ENCODE peak calls at places on chromosomes 5 and 9, in four cellular contexts. N is fibroblast of lung, B is HCT116, T is neuronal stem cell. Z is an unnamed sample.

GRCh38 chr9:135905380-135906282 is 1.7 kb downstream of the CAMSAP1 start:
- DNase-seq in N (no peak), B (peak), T (no peak), Z (no peak)

GRCh38 chr5:151598984-151599383 is 7.9 kb upstream of the FAT2 start:
- DNase-seq in N (no peak), B (no peak), T (no peak), Z (no peak)

GRCh38 chr5:43038523-43038989 is 1.6 kb downstream of the ANXA2R start:
- DNase-seq in N (peak), B (no peak), T (no peak), Z (no peak)

GRCh38 chr9:128224877-128225276 is 21.7 kb downstream of the DNM1 start:
- DNase-seq in N (no peak), B (no peak), T (no peak), Z (no peak)

GRCh38 chr5:136686192-136686872 is 321.0 kb upstream of the TRPC7 start:
- DNase-seq in N (peak), B (no peak), T (no peak), Z (peak)

GRCh38 chr5:82107277-82107676 is 135.5 kb downstream of the ATG10 start:
- DNase-seq in N (peak), B (no peak), T (no peak), Z (no peak)

GRCh38 chr9:124439661-124440243 is 10.5 kb upstream of the ADGRD2 start:
- DNase-seq in N (no peak), B (no peak), T (no peak), Z (no peak)

GRCh38 chr5:167821669-167822068 is 469.8 kb upstream of the WWC1 start:
- DNase-seq in N (peak), B (no peak), T (no peak), Z (no peak)

GRCh38 chr5:72066658-72067057 is 40.6 kb upstream of the MAP1B start:
- DNase-seq in N (peak), B (peak), T (no peak), Z (no peak)

GRCh38 chr5:81525690-81526089 is 131.8 kb upstream of the ACOT12 start:
- DNase-seq in N (peak), B (no peak), T (no peak), Z (no peak)

GRCh38 chr5:126450388-126450787 is 27.2 kb downstream of the GRAMD2B start:
- DNase-seq in N (peak), B (no peak), T (no peak), Z (no peak)

GRCh38 chr9:94464790-94465189 is 90.1 kb upstream of the PCAT7 start:
- DNase-seq in N (no peak), B (no peak), T (no peak), Z (no peak)

GRCh38 chr5:32258406-32258805 is 54.3 kb downstream of the MTMR12 start:
- DNase-seq in N (no peak), B (no peak), T (no peak), Z (no peak)

GRCh38 chr5:59093329-59093728 is 510.5 kb downstream of the RAB3C start:
- DNase-seq in N (no peak), B (no peak), T (no peak), Z (no peak)

GRCh38 chr9:123541441-123541840 is 185.4 kb downstream of the CRB2 start:
- DNase-seq in N (no peak), B (no peak), T (no peak), Z (no peak)

GRCh38 chr5:61625682-61626620 is 293.9 kb downstream of the ZSWIM6 start:
- DNase-seq in N (peak), B (no peak), T (peak), Z (peak)

GRCh38 chr9:124222109-124222508 is 35.6 kb upstream of the NEK6 start:
- DNase-seq in N (no peak), B (no peak), T (no peak), Z (peak)

GRCh38 chr9:35272989-35273388 is 111.2 kb downstream of the UNC13B start:
- DNase-seq in N (peak), B (no peak), T (no peak), Z (no peak)

GRCh38 chr5:122972877-122973276 is 63.6 kb downstream of the PPIC start:
- DNase-seq in N (peak), B (no peak), T (no peak), Z (no peak)

GRCh38 chr5:43036856-43037711 is 3.0 kb downstream of the ANXA2R start:
- DNase-seq in N (peak), B (no peak), T (no peak), Z (peak)

GRCh38 chr5:79295096-79295495 is 59.2 kb downstream of the JMY start:
- DNase-seq in N (no peak), B (no peak), T (no peak), Z (no peak)

GRCh38 chr5:61638476-61638875 is 306.4 kb downstream of the ZSWIM6 start:
- DNase-seq in N (no peak), B (no peak), T (no peak), Z (no peak)

GRCh38 chr9:135372501-135373008 is 107.0 kb upstream of the PPP1R26 start:
- DNase-seq in N (no peak), B (no peak), T (no peak), Z (no peak)

GRCh38 chr5:65916636-65917035 is 9.7 kb upstream of the ERBIN start:
- DNase-seq in N (no peak), B (no peak), T (no peak), Z (no peak)

GRCh38 chr5:175671013-175671412 is 13.1 kb downstream of the HRH2 start:
- DNase-seq in N (no peak), B (no peak), T (no peak), Z (no peak)

GRCh38 chr5:178207183-178207916 is 3.0 kb downstream of the HNRNPAB start:
- DNase-seq in N (peak), B (no peak), T (no peak), Z (peak)

GRCh38 chr5:78541058-78541624 is 107.4 kb downstream of the LHFPL2 start:
- DNase-seq in N (peak), B (no peak), T (no peak), Z (peak)

GRCh38 chr5:87319469-87319868 is 51.8 kb downstream of the RASA1 start:
- DNase-seq in N (no peak), B (no peak), T (no peak), Z (no peak)

GRCh38 chr5:57408714-57409113 is 73.9 kb downstream of the ACTBL2 start:
- DNase-seq in N (peak), B (no peak), T (no peak), Z (no peak)

GRCh38 chr9:121156263-121156731 is 45.4 kb downstream of the RAB14 start:
- DNase-seq in N (peak), B (no peak), T (no peak), Z (no peak)

GRCh38 chr5:80184235-80185023 is 71.4 kb downstream of the SERINC5 start:
- DNase-seq in N (no peak), B (no peak), T (no peak), Z (peak)

GRCh38 chr5:77832938-77833337 is 56.8 kb upstream of the TBCA start:
- DNase-seq in N (no peak), B (no peak), T (no peak), Z (no peak)

GRCh38 chr5:54311178-54311811 is 922 bp upstream of the ARL15 start:
- DNase-seq in N (peak), B (no peak), T (peak), Z (peak)

GRCh38 chr5:57302164-57302563 is 128.3 kb downstream of the GPBP1 start:
- DNase-seq in N (peak), B (peak), T (no peak), Z (peak)

GRCh38 chr9:98373622-98374021 is 118.2 kb upstream of the TBC1D2 start:
- DNase-seq in N (peak), B (no peak), T (no peak), Z (no peak)

GRCh38 chr9:127087411-127087810 is 35.0 kb downstream of the ANGPTL2 start:
- DNase-seq in N (no peak), B (no peak), T (no peak), Z (no peak)

GRCh38 chr5:142215915-142216681 is 107.5 kb downstream of the NDFIP1 start:
- DNase-seq in N (peak), B (peak), T (no peak), Z (no peak)

DNA sequence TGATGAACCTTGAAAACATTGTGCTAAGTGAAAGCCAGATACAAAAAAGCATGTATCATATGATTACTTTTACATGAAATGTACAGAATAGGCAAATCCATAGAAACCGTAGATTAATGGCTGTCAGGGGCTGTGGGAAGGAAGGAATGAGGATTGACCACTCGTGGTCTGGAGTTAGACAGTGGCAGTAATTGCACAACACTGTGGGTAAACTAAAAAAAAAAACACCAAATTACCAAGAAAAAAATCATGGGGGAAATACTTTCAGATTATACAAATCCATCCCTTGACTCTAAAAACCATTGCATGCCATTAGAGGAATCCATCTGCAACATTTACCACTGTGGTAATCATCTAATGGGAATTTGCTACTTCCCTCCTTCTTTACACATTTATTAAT is 140.0 kb downstream of the SIL1 start:
- DNase-seq in N (peak), B (no peak), T (no peak), Z (no peak)
- H3K27ac ChIP-seq in N (no peak), B (no peak), T (no peak), Z (no peak)

DNA sequence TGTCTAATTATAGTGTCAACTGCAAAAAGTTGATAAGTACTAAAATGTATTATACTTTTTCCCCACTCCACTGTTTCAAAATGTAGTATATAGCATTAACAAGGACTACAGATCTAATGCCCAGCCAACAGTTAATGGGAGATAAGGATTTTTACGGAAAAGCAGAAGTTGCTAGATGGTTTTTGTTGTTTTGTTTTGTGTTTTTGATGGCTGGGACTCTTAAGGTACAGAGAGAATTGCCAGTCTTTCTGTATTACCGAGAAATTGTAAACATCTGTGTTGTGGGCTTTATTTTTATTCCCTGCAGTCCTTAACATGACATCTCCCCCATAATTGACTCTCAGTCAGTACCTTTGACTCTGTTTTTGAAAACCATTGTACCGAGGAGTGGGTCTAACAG is 44.0 kb downstream of the TRIO start:
- DNase-seq in N (no peak), B (no peak), T (no peak), Z (no peak)
- H3K9ac ChIP-seq in N (no peak), B (no peak), T (no peak), Z (no peak)

GRCh38 chr5:95647886-95648860 is 1.6 kb downstream of the RFESD start:
- DNase-seq in N (peak), B (no peak), T (no peak), Z (no peak)
- H3K4me3 ChIP-seq in N (no peak), B (no peak), T (no peak), Z (peak)

GRCh38 chr5:147240266-147240985 is 5.6 kb downstream of the STK32A start:
- DNase-seq in N (no peak), B (no peak), T (no peak), Z (no peak)

GRCh38 chr5:147234098-147234824 is 565 bp upstream of the STK32A start:
- DNase-seq in N (no peak), B (no peak), T (no peak), Z (no peak)

DNA sequence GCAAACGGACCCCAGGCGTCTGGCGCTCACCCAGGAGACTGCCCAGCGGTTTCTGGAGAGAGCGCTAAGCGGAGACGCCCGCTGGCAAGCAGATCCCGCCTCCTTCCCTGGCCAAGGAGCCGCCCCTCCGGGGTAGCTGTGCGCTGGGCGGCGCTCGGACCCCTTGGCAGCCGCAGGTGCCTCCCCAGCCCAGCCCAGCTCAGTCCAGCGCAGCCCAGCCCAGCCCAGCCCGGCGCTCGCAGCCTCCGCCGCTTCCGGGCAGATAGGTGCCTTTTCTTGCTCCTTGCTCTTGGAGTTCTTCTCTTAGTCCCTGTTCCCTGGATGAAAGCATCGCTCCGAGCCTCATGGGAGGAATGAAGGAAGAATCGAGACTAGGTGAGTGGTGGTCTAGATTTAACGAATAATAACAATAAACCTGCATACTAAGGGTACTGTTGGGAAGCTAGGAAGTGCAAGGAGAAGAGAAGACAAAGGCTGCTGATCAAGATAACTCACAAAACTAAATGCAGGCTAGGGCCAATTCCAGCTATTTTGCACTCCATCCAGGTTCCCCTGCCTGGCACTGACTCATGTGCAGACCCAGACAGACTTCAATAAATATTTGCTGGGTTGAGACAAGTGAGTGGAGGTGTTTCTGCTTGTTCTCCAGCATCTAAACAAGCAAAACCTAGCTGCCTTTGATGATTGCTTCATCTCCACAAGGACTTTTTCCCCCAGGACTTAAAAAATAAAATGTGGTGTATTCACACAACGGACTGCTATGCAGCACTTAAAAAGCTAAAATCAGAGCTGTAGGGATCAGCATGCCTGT is at the start of gene STK32A:
- DNase-seq in N (peak), B (no peak), T (peak), Z (peak)
- H3K27ac ChIP-seq in N (no peak), B (no peak), T (no peak), Z (no peak)

GRCh38 chr5:148957591-148958202 is 105.2 kb downstream of the SH3TC2 start:
- DNase-seq in N (no peak), B (no peak), T (peak), Z (peak)
- H3K9ac ChIP-seq in N (no peak), B (no peak), T (no peak), Z (no peak)

DNA sequence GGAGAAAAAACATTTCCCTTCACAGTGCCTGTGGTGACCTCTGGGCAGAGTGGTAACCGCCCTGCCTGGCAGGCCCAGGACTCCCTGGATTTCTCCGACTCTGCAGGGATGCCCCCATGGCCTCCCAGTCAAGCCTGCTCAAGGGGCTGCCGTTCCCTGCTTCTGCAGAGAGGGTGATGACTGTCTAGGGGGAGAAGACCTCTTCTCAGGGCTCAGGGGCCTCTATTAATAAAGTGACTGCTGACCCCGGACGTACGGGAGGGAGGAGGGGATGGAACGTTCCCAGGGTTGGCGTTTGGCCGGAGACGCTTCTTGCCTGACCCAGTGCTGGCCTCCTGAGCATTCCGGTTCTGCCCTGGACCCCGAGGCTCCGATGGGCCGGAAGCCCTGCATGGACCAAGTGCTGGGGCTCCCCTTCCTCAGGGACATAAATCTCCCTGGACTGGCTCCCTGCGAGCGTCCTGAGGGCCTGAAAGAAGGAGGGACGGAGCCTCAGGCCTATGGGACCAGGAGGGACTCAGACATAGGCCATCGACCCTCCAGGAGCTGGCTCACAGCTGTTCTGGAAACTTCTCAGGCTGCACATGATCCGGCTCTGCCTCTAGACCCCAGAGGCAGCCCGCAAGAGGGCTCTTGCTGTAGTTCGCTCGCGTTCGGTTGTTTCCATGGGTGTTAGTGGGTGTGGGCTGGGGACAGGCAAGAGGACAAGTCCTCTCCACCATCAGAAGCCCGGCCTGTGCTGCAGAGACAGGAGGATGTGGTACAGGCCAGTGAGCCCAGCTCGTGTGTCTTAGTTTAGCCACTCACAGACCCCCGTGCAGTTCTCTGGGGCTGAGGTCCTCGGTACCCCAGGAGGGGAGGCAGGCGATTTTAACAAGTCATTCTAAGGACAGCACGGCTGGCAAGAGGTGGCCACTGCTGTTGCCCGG is 8.1 kb upstream of the RNU6ATAC start:
- DNase-seq in N (no peak), B (no peak), T (no peak), Z (no peak)
- H3K4me3 ChIP-seq in N (no peak), B (no peak), T (no peak), Z (no peak)

Z was measured in endodermal cell.